ENCODE peak calls at places on chromosomes 12 and 14, in four cellular contexts. D is HepG2, O is GM12878, N is K562. Z is an unnamed sample.

GRCh38 chr14:63438065-63438757 is 105.0 kb downstream of the PPP2R5E start:
- DNase-seq in N (peak), O (no peak), D (peak), Z (no peak)

GRCh38 chr12:86521870-86522269 is 265.7 kb upstream of the MGAT4C start:
- DNase-seq in O (no peak), N (no peak), D (no peak), Z (no peak)

GRCh38 chr12:66813137-66813867 is 134.4 kb upstream of the GRIP1 start:
- DNase-seq in D (peak), N (peak), O (no peak), Z (no peak)

GRCh38 chr14:37237735-37238200 is 40.0 kb downstream of the MIPOL1 start:
- DNase-seq in D (peak), O (no peak), N (no peak), Z (no peak)

GRCh38 chr12:2215709-2216560 is 163.1 kb downstream of the CACNA1C start:
- DNase-seq in O (no peak), N (no peak), D (no peak), Z (no peak)

GRCh38 chr14:100059433-100059781 is 5.8 kb upstream of the EVL start:
- DNase-seq in D (no peak), O (no peak), N (no peak), Z (no peak)

GRCh38 chr14:69610020-69610858 is 1.2 kb upstream of the SUSD6 start:
- DNase-seq in O (no peak), D (no peak), N (peak), Z (no peak)

GRCh38 chr12:95874452-95874851 is 15.7 kb downstream of the SNRPF start:
- DNase-seq in D (no peak), O (no peak), N (no peak), Z (no peak)

GRCh38 chr14:99677231-99677891 is 6.7 kb upstream of the CYP46A1 start:
- DNase-seq in N (no peak), D (no peak), O (no peak), Z (no peak)

GRCh38 chr12:90945070-90945649 is 9.8 kb downstream of the CCER1 start:
- DNase-seq in O (no peak), N (peak), D (peak), Z (peak)

GRCh38 chr14:75369506-75369905 is 58.3 kb upstream of the JDP2 start:
- DNase-seq in N (no peak), O (no peak), D (no peak), Z (no peak)

GRCh38 chr12:46217686-46218508 is 50.9 kb downstream of the SLC38A1 start:
- DNase-seq in N (no peak), O (peak), D (no peak), Z (no peak)

GRCh38 chr14:77892890-77893484 is 93.1 kb downstream of the ADCK1 start:
- DNase-seq in N (peak), D (no peak), O (no peak), Z (no peak)

GRCh38 chr12:11969437-11970154 is 101.1 kb upstream of the BCL2L14 start:
- DNase-seq in N (no peak), D (no peak), O (peak), Z (no peak)

GRCh38 chr12:120010661-120011230 is 21.7 kb downstream of the BICDL1 start:
- DNase-seq in N (no peak), D (no peak), O (no peak), Z (no peak)

GRCh38 chr12:480831-481230 is 21.1 kb downstream of the B4GALNT3 start:
- DNase-seq in N (no peak), O (no peak), D (no peak), Z (no peak)

GRCh38 chr12:27332407-27333310 is at the start of gene BMAL2:
- DNase-seq in N (peak), D (peak), O (no peak), Z (peak)

GRCh38 chr14:39107624-39108023 is 4.6 kb upstream of the SEC23A start:
- DNase-seq in D (peak), O (no peak), N (peak), Z (peak)

GRCh38 chr12:24617471-24617870 is 331.4 kb downstream of the BCAT1 start:
- DNase-seq in N (no peak), O (no peak), D (no peak), Z (no peak)

GRCh38 chr12:19382111-19382526 is 57.2 kb upstream of the AEBP2 start:
- DNase-seq in N (no peak), D (peak), O (peak), Z (no peak)

GRCh38 chr12:117724545-117724944 is 244.2 kb downstream of the KSR2 start:
- DNase-seq in N (peak), D (no peak), O (no peak), Z (no peak)

GRCh38 chr12:124053855-124054254 is 80.8 kb downstream of the ZNF664 start:
- DNase-seq in O (no peak), N (peak), D (peak), Z (peak)

GRCh38 chr12:55499231-55499630 is 7.1 kb downstream of the OR6C68 start:
- DNase-seq in N (no peak), D (peak), O (no peak), Z (no peak)

GRCh38 chr14:77804592-77804991 is 4.7 kb downstream of the ADCK1 start:
- DNase-seq in N (peak), D (peak), O (no peak), Z (peak)

GRCh38 chr14:70971588-70971987 is 64.3 kb downstream of the PCNX1 start:
- DNase-seq in O (no peak), N (no peak), D (no peak), Z (no peak)

GRCh38 chr12:53677612-53678133 is 1.8 kb upstream of the ATP5MC2 start:
- DNase-seq in O (no peak), N (no peak), D (no peak), Z (no peak)

GRCh38 chr12:2248901-2249381 is 196.2 kb downstream of the CACNA1C start:
- DNase-seq in D (no peak), N (no peak), O (peak), Z (no peak)

GRCh38 chr12:118874698-118875548 is 106.4 kb upstream of the SRRM4 start:
- DNase-seq in O (no peak), N (peak), D (no peak), Z (no peak)

GRCh38 chr14:66495214-66496098 is 9.3 kb downstream of the CCDC196 start:
- DNase-seq in D (peak), O (peak), N (peak), Z (peak)

GRCh38 chr14:92993302-92993701 is 70.4 kb downstream of the CHGA start:
- DNase-seq in D (peak), O (no peak), N (no peak), Z (no peak)

GRCh38 chr14:25868521-25869314 is 729.1 kb downstream of the NOVA1 start:
- DNase-seq in N (no peak), O (no peak), D (no peak), Z (no peak)

GRCh38 chr14:23605931-23606585 is 27.5 kb upstream of the JPH4 start:
- DNase-seq in O (peak), N (no peak), D (no peak), Z (no peak)

GRCh38 chr12:98401427-98401826 is 114.0 kb upstream of the TMPO start:
- DNase-seq in O (peak), D (no peak), N (no peak), Z (no peak)

GRCh38 chr12:100375023-100375737 is 18.3 kb downstream of the SLC17A8 start:
- DNase-seq in N (no peak), O (no peak), D (no peak), Z (no peak)

GRCh38 chr12:13982010-13982409 is 608 bp upstream of the GRIN2B start:
- DNase-seq in D (no peak), N (no peak), O (no peak), Z (peak)
- TF ChIP-seq TARDBP in D (no peak), N (no peak), O (no peak), Z (no peak)

GRCh38 chr12:34372003-34372402 is 349.7 kb downstream of the ALG10 start:
- DNase-seq in O (no peak), D (no peak), N (no peak), Z (no peak)
- TF ChIP-seq FOXM1 in O (no peak), D (no peak), N (no peak), Z (no peak)

GRCh38 chr12:6198556-6198955 is 1.6 kb upstream of the CD9 start:
- DNase-seq in N (no peak), D (no peak), O (no peak), Z (no peak)
- TF ChIP-seq BHLHE40 in N (no peak), D (no peak), O (no peak), Z (no peak)

GRCh38 chr12:76947270-76947669 is 68.5 kb upstream of the CSRP2 start:
- DNase-seq in O (no peak), N (no peak), D (no peak), Z (no peak)

GRCh38 chr12:76948895-76949294 is 70.1 kb upstream of the CSRP2 start:
- DNase-seq in N (no peak), O (no peak), D (no peak), Z (no peak)

GRCh38 chr12:76957306-76957705 is 78.5 kb upstream of the CSRP2 start:
- DNase-seq in O (no peak), D (no peak), N (no peak), Z (no peak)

GRCh38 chr12:76952995-76953394 is 74.2 kb upstream of the CSRP2 start:
- DNase-seq in N (no peak), O (no peak), D (no peak), Z (no peak)
- TF ChIP-seq TARDBP in N (no peak), O (no peak), D (no peak), Z (no peak)

GRCh38 chr14:83164591-83164990 is 1630.9 kb upstream of the SEL1L start:
- DNase-seq in O (no peak), D (no peak), N (no peak), Z (no peak)

GRCh38 chr14:83162351-83162929 is 1628.8 kb upstream of the SEL1L start:
- DNase-seq in N (no peak), D (no peak), O (no peak), Z (no peak)

GRCh38 chr14:83163016-83163415 is 1629.4 kb upstream of the SEL1L start:
- DNase-seq in O (no peak), N (no peak), D (no peak), Z (no peak)

GRCh38 chr14:83164016-83164415 is 1630.4 kb upstream of the SEL1L start:
- DNase-seq in N (no peak), O (no peak), D (no peak), Z (no peak)
- TF ChIP-seq FOXM1 in N (no peak), O (no peak), D (no peak), Z (no peak)

GRCh38 chr14:103501921-103502669 is 20.5 kb downstream of the CKB start:
- DNase-seq in O (no peak), N (no peak), D (no peak), Z (no peak)

GRCh38 chr14:103507751-103508150 is 14.9 kb downstream of the CKB start:
- DNase-seq in O (no peak), D (no peak), N (no peak), Z (no peak)

GRCh38 chr14:103502877-103503276 is 19.8 kb downstream of the CKB start:
- DNase-seq in D (no peak), O (no peak), N (no peak), Z (no peak)

GRCh38 chr14:103503296-103503695 is 19.3 kb downstream of the CKB start:
- DNase-seq in N (no peak), D (no peak), O (no peak), Z (no peak)

GRCh38 chr14:103504991-103505565 is 17.6 kb downstream of the CKB start:
- DNase-seq in O (no peak), D (no peak), N (no peak), Z (no peak)
- TF ChIP-seq BHLHE40 in O (no peak), D (no peak), N (no peak), Z (no peak)

GRCh38 chr12:115993715-115994114 is 283.8 kb downstream of the MED13L start:
- DNase-seq in O (no peak), N (no peak), D (no peak), Z (no peak)

GRCh38 chr12:115988193-115988592 is 289.3 kb downstream of the MED13L start:
- DNase-seq in N (no peak), O (no peak), D (no peak), Z (no peak)

GRCh38 chr12:115990241-115990640 is 287.3 kb downstream of the MED13L start:
- DNase-seq in D (no peak), N (no peak), O (no peak), Z (no peak)

GRCh38 chr12:115984607-115985006 is 292.9 kb downstream of the MED13L start:
- DNase-seq in D (no peak), N (no peak), O (no peak), Z (no peak)

GRCh38 chr12:115988629-115989563 is 288.6 kb downstream of the MED13L start:
- DNase-seq in N (no peak), D (no peak), O (no peak), Z (no peak)
- TF ChIP-seq TARDBP in N (no peak), D (no peak), O (no peak), Z (no peak)

GRCh38 chr12:81224626-81225025 is 146.7 kb downstream of the ACSS3 start:
- DNase-seq in D (no peak), O (no peak), N (no peak), Z (no peak)
- TF ChIP-seq FOXM1 in D (no peak), O (no peak), N (no peak), Z (no peak)

GRCh38 chr14:94944636-94945258 is 174.8 kb upstream of the GSC start:
- DNase-seq in N (no peak), O (no peak), D (no peak), Z (no peak)

GRCh38 chr14:94941311-94941710 is 171.4 kb upstream of the GSC start:
- DNase-seq in N (no peak), D (no peak), O (no peak), Z (no peak)

GRCh38 chr14:94942601-94943000 is 172.7 kb upstream of the GSC start:
- DNase-seq in D (no peak), O (no peak), N (no peak), Z (no peak)

GRCh38 chr14:94945615-94946014 is 175.7 kb upstream of the GSC start:
- DNase-seq in O (no peak), N (no peak), D (no peak), Z (no peak)

DNA sequence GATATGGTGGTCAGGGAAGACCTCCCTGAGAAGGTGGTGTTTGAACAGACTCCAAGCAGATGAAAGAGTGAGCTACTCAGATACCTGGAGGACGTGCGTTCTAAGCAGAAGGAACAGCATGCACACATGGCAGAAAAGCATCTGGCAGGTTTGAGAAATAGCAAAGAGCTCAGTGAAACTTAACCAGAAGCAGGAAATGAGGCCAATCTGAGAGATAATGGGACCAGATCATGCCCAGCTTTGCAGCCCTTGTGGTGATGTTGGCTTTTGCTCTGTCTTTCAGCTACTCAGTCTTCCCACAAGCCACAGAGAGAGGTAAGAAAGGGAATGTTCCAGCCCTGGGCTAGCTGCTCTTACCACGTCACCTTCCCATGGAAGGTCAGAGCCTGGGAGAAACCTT is 176.3 kb upstream of the GSC start:
- DNase-seq in O (no peak), D (no peak), N (no peak), Z (no peak)
- TF ChIP-seq BHLHE40 in O (no peak), D (no peak), N (no peak), Z (no peak)

DNA sequence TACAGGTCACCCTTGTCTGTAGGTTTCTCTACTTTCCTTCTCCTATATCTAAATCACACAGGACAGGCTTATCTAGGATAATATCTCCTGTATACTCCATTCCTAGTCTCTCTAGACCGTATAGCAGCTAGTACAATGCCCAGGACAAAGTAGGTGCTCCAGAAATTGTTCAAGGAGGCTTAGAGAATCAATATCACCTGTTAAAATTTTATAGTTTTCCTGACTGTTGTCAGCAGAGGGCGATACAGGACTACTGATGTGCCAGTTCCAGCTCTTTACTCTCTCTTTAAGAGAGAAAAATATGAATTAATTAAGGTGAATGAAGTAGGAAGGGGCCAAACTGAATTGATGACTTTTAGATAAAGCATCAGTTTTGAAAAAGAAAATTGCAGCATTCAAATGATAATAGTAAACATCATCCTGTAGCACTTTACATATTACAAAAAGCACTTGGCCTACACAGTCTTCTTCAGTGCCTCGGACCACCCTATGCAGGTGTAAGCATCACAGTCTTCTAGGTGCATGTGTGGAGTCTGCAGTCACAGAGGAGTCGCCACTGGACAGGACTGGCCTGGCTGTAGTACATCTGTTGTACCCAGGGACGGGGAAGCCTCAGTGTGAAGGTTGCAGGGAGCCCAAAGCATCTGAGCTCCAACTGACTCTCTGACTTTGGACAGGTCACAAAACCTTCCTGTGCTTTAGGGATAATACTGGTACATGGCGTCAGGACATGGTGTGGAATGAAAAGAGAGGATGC is 61.9 kb upstream of the MAX start:
- DNase-seq in D (peak), O (no peak), N (peak), Z (peak)
- TF ChIP-seq TARDBP in D (no peak), O (no peak), N (no peak), Z (no peak)